ENCODE peak calls at places on chromosomes 6 and 20, in ten cellular contexts. One of them, this sample, is unnamed.
A peak's percentile ranks its signal among the peaks of the same experiment; 100 is the strongest.

GRCh38 chr6:112831022-112831421 is 483.9 kb downstream of the RFPL4B start:
- DNase-seq in K562: no peak
- DNase-seq in upper lobe of right lung: no peak
- DNase-seq in prostate gland: no peak
- DNase-seq in fibroblast of lung: no peak
- DNase-seq in tibial nerve: no peak
- DNase-seq in uterus: no peak
- DNase-seq in stomach: no peak
- DNase-seq in PC-3: peak; percentile 9
- DNase-seq in endothelial cell of umbilical vein: peak; percentile 42
- DNase-seq in this sample: no peak

GRCh38 chr6:37103169-37104039 is 66.5 kb upstream of the PIM1 start:
- DNase-seq in fibroblast of lung: peak; percentile 46
- DNase-seq in uterus: peak; percentile 50
- DNase-seq in prostate gland: peak; percentile 44
- DNase-seq in upper lobe of right lung: peak; percentile 84
- DNase-seq in tibial nerve: no peak
- DNase-seq in endothelial cell of umbilical vein: peak; percentile 84
- DNase-seq in K562: peak; percentile 98
- DNase-seq in PC-3: peak; percentile 66
- DNase-seq in stomach: peak; percentile 95
- DNase-seq in this sample: peak; percentile 92

GRCh38 chr6:44966449-44967091 is 361.6 kb upstream of the RUNX2 start:
- DNase-seq in tibial nerve: no peak
- DNase-seq in stomach: no peak
- DNase-seq in prostate gland: no peak
- DNase-seq in endothelial cell of umbilical vein: peak; percentile 91
- DNase-seq in upper lobe of right lung: no peak
- DNase-seq in PC-3: peak; percentile 41
- DNase-seq in K562: peak; percentile 77
- DNase-seq in fibroblast of lung: peak; percentile 48
- DNase-seq in uterus: no peak
- DNase-seq in this sample: no peak

GRCh38 chr20:34311118-34312023 is 8.2 kb upstream of the AHCY start:
- DNase-seq in PC-3: no peak
- DNase-seq in uterus: peak; percentile 23
- DNase-seq in stomach: peak; percentile 72
- DNase-seq in K562: no peak
- DNase-seq in endothelial cell of umbilical vein: no peak
- DNase-seq in prostate gland: no peak
- DNase-seq in upper lobe of right lung: no peak
- DNase-seq in fibroblast of lung: no peak
- DNase-seq in tibial nerve: no peak
- DNase-seq in this sample: no peak

GRCh38 chr20:52004720-52005119 is 186.9 kb downstream of the ZFP64 start:
- DNase-seq in tibial nerve: no peak
- DNase-seq in uterus: no peak
- DNase-seq in upper lobe of right lung: no peak
- DNase-seq in prostate gland: no peak
- DNase-seq in endothelial cell of umbilical vein: no peak
- DNase-seq in K562: no peak
- DNase-seq in PC-3: no peak
- DNase-seq in fibroblast of lung: peak; percentile 87
- DNase-seq in stomach: no peak
- DNase-seq in this sample: no peak

GRCh38 chr6:42783876-42784738 is 2.3 kb downstream of the BICRAL start:
- DNase-seq in K562: peak; percentile 10
- DNase-seq in stomach: no peak
- DNase-seq in endothelial cell of umbilical vein: peak; percentile 51
- DNase-seq in tibial nerve: no peak
- DNase-seq in prostate gland: no peak
- DNase-seq in upper lobe of right lung: no peak
- DNase-seq in uterus: no peak
- DNase-seq in fibroblast of lung: peak; percentile 25
- DNase-seq in PC-3: peak; percentile 21
- DNase-seq in this sample: no peak

GRCh38 chr6:170429457-170429856 is 122.9 kb downstream of the FAM120B start:
- DNase-seq in tibial nerve: no peak
- DNase-seq in upper lobe of right lung: no peak
- DNase-seq in fibroblast of lung: peak; percentile 28
- DNase-seq in stomach: no peak
- DNase-seq in endothelial cell of umbilical vein: peak; percentile 49
- DNase-seq in prostate gland: no peak
- DNase-seq in uterus: no peak
- DNase-seq in K562: peak; percentile 44
- DNase-seq in PC-3: no peak
- DNase-seq in this sample: no peak

GRCh38 chr20:57006411-57007170 is 259.9 kb downstream of the BMP7 start:
- DNase-seq in endothelial cell of umbilical vein: no peak
- DNase-seq in uterus: no peak
- DNase-seq in fibroblast of lung: no peak
- DNase-seq in upper lobe of right lung: no peak
- DNase-seq in prostate gland: no peak
- DNase-seq in PC-3: peak; percentile 87
- DNase-seq in K562: no peak
- DNase-seq in stomach: no peak
- DNase-seq in tibial nerve: no peak
- DNase-seq in this sample: no peak

GRCh38 chr20:35849726-35850125 is 77.9 kb downstream of the PHF20 start:
- DNase-seq in tibial nerve: no peak
- DNase-seq in upper lobe of right lung: no peak
- DNase-seq in fibroblast of lung: no peak
- DNase-seq in PC-3: no peak
- DNase-seq in endothelial cell of umbilical vein: peak; percentile 22
- DNase-seq in prostate gland: no peak
- DNase-seq in stomach: no peak
- DNase-seq in K562: no peak
- DNase-seq in uterus: no peak
- DNase-seq in this sample: no peak

GRCh38 chr6:5943591-5943990 is 63.1 kb downstream of the NRN1 start:
- DNase-seq in stomach: no peak
- DNase-seq in uterus: no peak
- DNase-seq in endothelial cell of umbilical vein: no peak
- DNase-seq in PC-3: no peak
- DNase-seq in prostate gland: no peak
- DNase-seq in tibial nerve: no peak
- DNase-seq in upper lobe of right lung: no peak
- DNase-seq in K562: no peak
- DNase-seq in fibroblast of lung: no peak
- DNase-seq in this sample: no peak

GRCh38 chr20:13024581-13024980 is 15.8 kb downstream of the SPTLC3 start:
- DNase-seq in upper lobe of right lung: no peak
- DNase-seq in tibial nerve: no peak
- DNase-seq in stomach: no peak
- DNase-seq in uterus: no peak
- DNase-seq in PC-3: no peak
- DNase-seq in fibroblast of lung: no peak
- DNase-seq in K562: no peak
- DNase-seq in endothelial cell of umbilical vein: no peak
- DNase-seq in prostate gland: no peak
- DNase-seq in this sample: no peak

GRCh38 chr6:167130712-167131684 is 8.1 kb downstream of the CCR6 start:
- DNase-seq in tibial nerve: no peak
- DNase-seq in K562: no peak
- DNase-seq in uterus: no peak
- DNase-seq in endothelial cell of umbilical vein: no peak
- DNase-seq in upper lobe of right lung: no peak
- DNase-seq in PC-3: no peak
- DNase-seq in prostate gland: no peak
- DNase-seq in fibroblast of lung: no peak
- DNase-seq in stomach: no peak
- DNase-seq in this sample: no peak

GRCh38 chr6:17103715-17104114 is 1.9 kb downstream of the STMND1 start:
- DNase-seq in K562: no peak
- DNase-seq in fibroblast of lung: no peak
- DNase-seq in tibial nerve: no peak
- DNase-seq in prostate gland: no peak
- DNase-seq in upper lobe of right lung: no peak
- DNase-seq in PC-3: peak; percentile 39
- DNase-seq in stomach: no peak
- DNase-seq in uterus: no peak
- DNase-seq in endothelial cell of umbilical vein: no peak
- DNase-seq in this sample: no peak

GRCh38 chr20:22807045-22807444 is 222.7 kb upstream of the FOXA2 start:
- DNase-seq in stomach: no peak
- DNase-seq in PC-3: peak; percentile 72
- DNase-seq in tibial nerve: no peak
- DNase-seq in uterus: no peak
- DNase-seq in endothelial cell of umbilical vein: no peak
- DNase-seq in upper lobe of right lung: no peak
- DNase-seq in fibroblast of lung: no peak
- DNase-seq in prostate gland: no peak
- DNase-seq in K562: no peak
- DNase-seq in this sample: no peak

DNA sequence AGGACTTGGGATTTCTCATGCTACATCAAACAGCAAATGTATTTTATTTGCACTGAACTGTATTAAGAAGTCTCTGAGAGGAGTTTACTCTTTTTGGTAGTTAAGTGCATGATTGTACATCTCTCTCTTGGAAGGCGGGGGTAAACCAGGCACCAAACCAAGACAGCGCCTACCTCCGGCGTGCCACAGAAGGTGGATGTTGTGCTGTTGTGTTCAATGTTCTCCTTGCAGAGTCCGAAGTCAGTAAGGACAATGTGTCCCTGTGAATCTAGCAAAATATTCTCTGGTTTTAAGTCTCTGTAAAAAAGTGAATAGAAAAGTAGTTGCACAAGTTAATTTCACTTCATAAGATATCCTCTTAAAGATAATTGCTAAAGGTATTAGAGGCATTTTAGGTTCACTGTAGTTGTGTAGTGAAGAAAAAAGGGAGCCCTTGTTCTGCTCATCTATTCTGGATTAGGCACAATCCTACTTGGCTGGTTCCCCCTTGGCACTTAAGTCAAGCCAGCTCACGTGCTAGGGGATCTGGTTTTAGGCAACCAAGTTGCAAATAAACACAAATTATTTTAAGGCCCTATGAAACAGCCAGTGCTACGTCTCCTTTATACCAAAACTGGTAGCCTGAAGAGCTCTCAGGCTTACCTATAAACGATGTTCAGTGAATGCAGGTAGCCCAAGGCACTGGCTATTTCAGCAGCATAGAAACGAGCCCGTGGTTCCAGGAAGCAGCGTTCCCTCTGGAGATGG is 119.8 kb upstream of the SLC2A12 start:
- DNase-seq in endothelial cell of umbilical vein: no peak
- DNase-seq in upper lobe of right lung: no peak
- DNase-seq in prostate gland: no peak
- DNase-seq in fibroblast of lung: no peak
- DNase-seq in tibial nerve: no peak
- DNase-seq in PC-3: no peak
- DNase-seq in stomach: no peak
- DNase-seq in uterus: no peak
- DNase-seq in K562: no peak
- DNase-seq in this sample: no peak
- TF ChIP-seq CTCF in endothelial cell of umbilical vein: no peak
- TF ChIP-seq CTCF in upper lobe of right lung: no peak
- TF ChIP-seq CTCF in prostate gland: no peak
- TF ChIP-seq CTCF in fibroblast of lung: no peak
- TF ChIP-seq CTCF in tibial nerve: no peak
- TF ChIP-seq CTCF in PC-3: no peak
- TF ChIP-seq CTCF in stomach: no peak
- TF ChIP-seq CTCF in uterus: no peak
- TF ChIP-seq CTCF in K562: no peak
- TF ChIP-seq CTCF in this sample: no peak

GRCh38 chr6:114339706-114340105 is 3.1 kb downstream of the HS3ST5 start:
- DNase-seq in PC-3: peak; percentile 84
- DNase-seq in stomach: no peak
- DNase-seq in uterus: no peak
- DNase-seq in endothelial cell of umbilical vein: no peak
- DNase-seq in K562: no peak
- DNase-seq in fibroblast of lung: no peak
- DNase-seq in prostate gland: no peak
- DNase-seq in upper lobe of right lung: no peak
- DNase-seq in tibial nerve: no peak
- DNase-seq in this sample: no peak
- H3K4me3 ChIP-seq in PC-3: peak overlapping the region; percentile 55
- H3K4me3 ChIP-seq in stomach: no peak overlapping the region
- H3K4me3 ChIP-seq in uterus: no peak overlapping the region
- H3K4me3 ChIP-seq in endothelial cell of umbilical vein: no peak overlapping the region
- H3K4me3 ChIP-seq in K562: no peak overlapping the region
- H3K4me3 ChIP-seq in fibroblast of lung: no peak overlapping the region
- H3K4me3 ChIP-seq in prostate gland: no peak overlapping the region
- H3K4me3 ChIP-seq in upper lobe of right lung: no peak overlapping the region
- H3K4me3 ChIP-seq in tibial nerve: no peak overlapping the region
- H3K4me3 ChIP-seq in this sample: no peak overlapping the region

DNA sequence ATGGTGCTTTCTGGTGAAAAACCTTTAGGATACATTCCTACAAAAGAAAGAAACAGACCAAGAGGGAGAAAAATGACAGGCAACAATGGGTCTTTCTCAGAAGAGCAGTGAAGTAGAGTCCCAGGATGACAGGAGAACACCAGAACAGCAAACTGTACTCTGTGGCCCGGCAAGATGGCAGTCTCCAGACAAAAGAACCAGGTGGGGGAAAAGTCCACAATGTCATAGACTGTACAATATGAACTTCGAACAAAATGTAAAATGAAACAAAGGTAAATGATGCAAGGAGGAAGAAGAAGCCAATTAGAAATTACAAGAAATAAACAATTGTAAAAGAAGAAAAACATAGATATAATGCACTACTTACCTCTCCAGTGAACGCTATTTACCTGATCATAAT is 23.2 kb upstream of the HSF2 start:
- DNase-seq in PC-3: no peak
- DNase-seq in K562: no peak
- DNase-seq in tibial nerve: no peak
- DNase-seq in uterus: no peak
- DNase-seq in endothelial cell of umbilical vein: no peak
- DNase-seq in prostate gland: no peak
- DNase-seq in fibroblast of lung: no peak
- DNase-seq in upper lobe of right lung: no peak
- DNase-seq in stomach: no peak
- DNase-seq in this sample: no peak
- H3K27ac ChIP-seq in PC-3: no peak overlapping the region
- H3K27ac ChIP-seq in K562: no peak overlapping the region
- H3K27ac ChIP-seq in tibial nerve: no peak overlapping the region
- H3K27ac ChIP-seq in uterus: no peak overlapping the region
- H3K27ac ChIP-seq in endothelial cell of umbilical vein: no peak overlapping the region
- H3K27ac ChIP-seq in prostate gland: no peak overlapping the region
- H3K27ac ChIP-seq in fibroblast of lung: no peak overlapping the region
- H3K27ac ChIP-seq in upper lobe of right lung: no peak overlapping the region
- H3K27ac ChIP-seq in stomach: no peak overlapping the region
- H3K27ac ChIP-seq in this sample: no peak overlapping the region

DNA sequence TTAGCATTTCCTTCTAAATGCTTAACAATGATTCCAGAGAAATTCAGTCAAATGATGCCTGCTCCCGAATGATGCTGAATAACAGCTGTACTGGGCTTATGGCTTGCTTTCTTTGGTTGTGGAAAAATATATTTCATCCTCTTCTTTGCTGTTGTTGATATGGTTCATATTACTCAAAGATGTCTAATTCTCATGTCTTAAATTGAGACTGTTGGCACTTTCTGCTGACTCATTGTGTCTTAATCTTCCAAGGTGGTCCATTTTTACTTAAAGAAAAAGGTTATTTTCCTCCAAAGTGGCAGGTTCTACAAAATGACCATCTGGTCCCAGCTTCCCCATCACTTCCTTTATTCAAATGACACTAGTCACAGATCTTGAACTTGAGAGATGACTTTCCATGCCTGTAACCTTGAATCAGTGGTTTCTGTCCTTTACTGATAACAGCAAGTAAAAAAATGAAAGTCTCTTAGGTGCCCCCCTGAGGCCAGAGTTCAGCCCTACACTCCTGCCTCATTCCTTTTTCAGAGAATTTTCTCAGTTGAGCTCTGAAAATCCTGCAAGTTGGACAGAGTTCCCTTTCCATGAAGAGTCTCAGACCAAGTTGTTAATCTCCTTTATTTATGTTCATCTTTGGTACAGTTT is 6.9 kb downstream of the SNAP25 start:
- DNase-seq in upper lobe of right lung: no peak
- DNase-seq in endothelial cell of umbilical vein: no peak
- DNase-seq in uterus: no peak
- DNase-seq in K562: peak; percentile 10
- DNase-seq in fibroblast of lung: peak; percentile 19
- DNase-seq in tibial nerve: no peak
- DNase-seq in PC-3: peak; percentile 23
- DNase-seq in stomach: no peak
- DNase-seq in prostate gland: no peak
- DNase-seq in this sample: no peak
- TF ChIP-seq CTCF in upper lobe of right lung: no peak
- TF ChIP-seq CTCF in endothelial cell of umbilical vein: no peak
- TF ChIP-seq CTCF in uterus: no peak
- TF ChIP-seq CTCF in K562: peak; percentile 39
- TF ChIP-seq CTCF in fibroblast of lung: peak; percentile 36
- TF ChIP-seq CTCF in tibial nerve: no peak
- TF ChIP-seq CTCF in PC-3: peak; percentile 54
- TF ChIP-seq CTCF in stomach: no peak
- TF ChIP-seq CTCF in prostate gland: no peak
- TF ChIP-seq CTCF in this sample: no peak